ENCODE peak calls at places on chromosome 18, in ten cellular contexts. Y is HepG2, I is stomach, L is GM12878, A is transverse colon, D is K562, Z is esophagus muscularis mucosa, H is suprapubic skin, Q is SK-N-SH, J is upper lobe of left lung. U is an unnamed sample.

GRCh38 chr18:11147371-11147860 is 2.0 kb downstream of the PIEZO2 start:
- DNase-seq in Y (no peak), I (no peak), L (no peak), A (no peak), D (no peak), Z (peak), H (no peak), Q (no peak), J (peak), U (no peak)

GRCh38 chr18:27599202-27599829 is 414.2 kb upstream of the CHST9 start:
- DNase-seq in Y (peak), I (peak), L (no peak), A (peak), D (peak), Z (no peak), H (no peak), Q (peak), J (no peak), U (no peak)

GRCh38 chr18:9842446-9842845 is 43.3 kb upstream of the TXNDC2 start:
- DNase-seq in Y (no peak), I (no peak), L (no peak), A (no peak), D (no peak), Z (peak), H (no peak), Q (no peak), J (no peak), U (no peak)

GRCh38 chr18:54119524-54120019 is 104.9 kb downstream of the MBD2 start:
- DNase-seq in Y (peak), I (no peak), L (peak), A (no peak), D (peak), Z (no peak), H (no peak), Q (peak), J (no peak), U (no peak)

GRCh38 chr18:13584826-13585225 is 141.5 kb downstream of the FAM210A start:
- DNase-seq in Y (no peak), I (no peak), L (no peak), A (no peak), D (peak), Z (no peak), H (no peak), Q (peak), J (no peak), U (no peak)

GRCh38 chr18:54157646-54158045 is 66.8 kb downstream of the MBD2 start:
- DNase-seq in Y (no peak), I (no peak), L (no peak), A (no peak), D (no peak), Z (no peak), H (no peak), Q (no peak), J (no peak), U (no peak)

GRCh38 chr18:8835556-8835955 is 130.2 kb downstream of the MTCL1 start:
- DNase-seq in Y (no peak), I (no peak), L (no peak), A (no peak), D (no peak), Z (no peak), H (no peak), Q (no peak), J (no peak), U (peak)

GRCh38 chr18:49464718-49465598 is 4.5 kb upstream of the DYM start:
- DNase-seq in Y (no peak), I (no peak), L (no peak), A (no peak), D (no peak), Z (no peak), H (no peak), Q (no peak), J (no peak), U (no peak)

GRCh38 chr18:47758000-47758399 is 172.5 kb downstream of the SMAD2 start:
- DNase-seq in Y (no peak), I (no peak), L (no peak), A (no peak), D (no peak), Z (no peak), H (no peak), Q (no peak), J (no peak), U (no peak)

GRCh38 chr18:8413751-8414150 is 195.5 kb upstream of the RAB12 start:
- DNase-seq in Y (no peak), I (no peak), L (no peak), A (no peak), D (no peak), Z (no peak), H (no peak), Q (no peak), J (no peak), U (no peak)

GRCh38 chr18:76989647-76990190 is 142.9 kb downstream of the MBP start:
- DNase-seq in Y (no peak), I (no peak), L (no peak), A (no peak), D (no peak), Z (no peak), H (no peak), Q (no peak), J (no peak), U (no peak)

GRCh38 chr18:11937874-11938478 is 29.9 kb upstream of the MPPE1 start:
- DNase-seq in Y (peak), I (peak), L (peak), A (peak), D (peak), Z (no peak), H (no peak), Q (peak), J (no peak), U (peak)

GRCh38 chr18:8869696-8870095 is 164.3 kb downstream of the MTCL1 start:
- DNase-seq in Y (no peak), I (no peak), L (no peak), A (no peak), D (no peak), Z (no peak), H (no peak), Q (no peak), J (no peak), U (no peak)

GRCh38 chr18:49591775-49592174 is 29.9 kb downstream of the LIPG start:
- DNase-seq in Y (no peak), I (no peak), L (no peak), A (peak), D (no peak), Z (no peak), H (no peak), Q (no peak), J (no peak), U (no peak)

GRCh38 chr18:67520276-67521035 is 3.9 kb upstream of the DSEL start:
- DNase-seq in Y (no peak), I (no peak), L (no peak), A (no peak), D (no peak), Z (no peak), H (no peak), Q (no peak), J (no peak), U (peak)

GRCh38 chr18:58937204-58937603 is 72.5 kb downstream of the ZNF532 start:
- DNase-seq in Y (no peak), I (no peak), L (no peak), A (no peak), D (no peak), Z (no peak), H (no peak), Q (no peak), J (no peak), U (no peak)
- H3K4me3 ChIP-seq in Y (no peak), I (no peak), L (no peak), A (no peak), D (no peak), Z (no peak), H (no peak), Q (no peak), J (no peak), U (no peak)

GRCh38 chr18:79006106-79006795 is 26.6 kb downstream of the SALL3 start:
- DNase-seq in Y (no peak), I (no peak), L (no peak), A (no peak), D (no peak), Z (no peak), H (no peak), Q (no peak), J (peak), U (no peak)
- TF ChIP-seq POLR2AphosphoS5 in Y (no peak), I (no peak), L (no peak), A (no peak), D (no peak), Z (no peak), H (no peak), Q (no peak), J (no peak), U (no peak)

GRCh38 chr18:44871771-44872170 is 191.1 kb downstream of the SETBP1 start:
- DNase-seq in Y (no peak), I (no peak), L (no peak), A (no peak), D (no peak), Z (no peak), H (no peak), Q (no peak), J (no peak), U (no peak)
- TF ChIP-seq EP300 in Y (no peak), I (no peak), L (no peak), A (no peak), D (no peak), Z (no peak), H (no peak), Q (no peak), J (no peak), U (no peak)

GRCh38 chr18:37322497-37323035 is 243.0 kb downstream of the CELF4 start:
- DNase-seq in Y (peak), I (peak), L (no peak), A (peak), D (peak), Z (no peak), H (no peak), Q (peak), J (no peak), U (no peak)
- H3K4me3 ChIP-seq in Y (no peak), I (no peak), L (no peak), A (no peak), D (no peak), Z (no peak), H (no peak), Q (no peak), J (no peak), U (no peak)

GRCh38 chr18:75896865-75897264 is 469.4 kb upstream of the SMIM21 start:
- DNase-seq in Y (peak), I (no peak), L (no peak), A (no peak), D (no peak), Z (no peak), H (no peak), Q (peak), J (no peak), U (no peak)
- TF ChIP-seq POLR2AphosphoS5 in Y (no peak), I (no peak), L (no peak), A (no peak), D (no peak), Z (no peak), H (no peak), Q (no peak), J (no peak), U (no peak)

GRCh38 chr18:23141022-23141999 is 6.0 kb downstream of the CABLES1 start:
- DNase-seq in Y (peak), I (peak), L (no peak), A (peak), D (no peak), Z (no peak), H (no peak), Q (peak), J (no peak), U (no peak)

GRCh38 chr18:23142285-23142929 is 7.1 kb downstream of the CABLES1 start:
- DNase-seq in Y (peak), I (no peak), L (no peak), A (no peak), D (no peak), Z (no peak), H (no peak), Q (no peak), J (no peak), U (no peak)

GRCh38 chr18:23143871-23144270 is 8.6 kb downstream of the CABLES1 start:
- DNase-seq in Y (no peak), I (no peak), L (no peak), A (no peak), D (no peak), Z (no peak), H (no peak), Q (peak), J (peak), U (no peak)

GRCh38 chr18:23144628-23145027 is 9.3 kb downstream of the CABLES1 start:
- DNase-seq in Y (no peak), I (no peak), L (no peak), A (no peak), D (no peak), Z (no peak), H (no peak), Q (no peak), J (no peak), U (no peak)

GRCh38 chr18:23143059-23143831 is 8.0 kb downstream of the CABLES1 start:
- DNase-seq in Y (no peak), I (no peak), L (no peak), A (peak), D (no peak), Z (no peak), H (no peak), Q (no peak), J (no peak), U (no peak)
- TF ChIP-seq EP300 in Y (no peak), I (no peak), L (no peak), A (no peak), D (no peak), Z (no peak), H (no peak), Q (no peak), J (no peak), U (no peak)

GRCh38 chr18:6731197-6731596 is 1.7 kb downstream of the ARHGAP28 start:
- DNase-seq in Y (no peak), I (no peak), L (no peak), A (no peak), D (no peak), Z (no peak), H (no peak), Q (no peak), J (no peak), U (no peak)
- H3K4me3 ChIP-seq in Y (no peak), I (no peak), L (no peak), A (no peak), D (no peak), Z (no peak), H (no peak), Q (no peak), J (no peak), U (no peak)

DNA sequence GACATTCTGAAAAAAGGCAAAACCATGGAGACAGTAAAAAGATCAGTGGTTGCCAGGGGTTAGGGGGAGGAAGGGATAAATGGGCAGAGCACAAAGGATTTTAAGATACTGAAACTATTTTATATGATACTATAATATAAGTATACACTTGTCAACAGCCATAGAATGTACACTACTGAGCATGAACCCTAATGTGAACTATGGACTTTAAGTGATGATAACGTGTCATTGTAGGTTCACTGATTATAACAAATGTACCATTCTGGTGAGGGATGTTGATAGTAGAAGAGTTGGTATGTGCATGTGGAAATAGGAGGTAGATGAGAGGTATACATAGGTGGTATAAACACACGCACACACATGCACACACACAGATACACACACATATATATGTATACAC is 241.6 kb downstream of the NOL4 start:
- DNase-seq in Y (no peak), I (no peak), L (no peak), A (no peak), D (no peak), Z (no peak), H (no peak), Q (no peak), J (no peak), U (no peak)
- TF ChIP-seq POLR2AphosphoS5 in Y (no peak), I (no peak), L (no peak), A (no peak), D (no peak), Z (no peak), H (no peak), Q (no peak), J (no peak), U (no peak)